ENCODE peak calls at places on chromosome 14, in seven cellular contexts. H, J, S, D, M, C and G are unnamed samples.

GRCh38 chr14:76473381-76474263 is 97.7 kb downstream of the ESRRB start:
- DNase-seq in H (no peak), J (no peak), S (no peak), D (no peak), M (peak), C (peak), G (no peak)

GRCh38 chr14:74771409-74771808 is 8.3 kb downstream of the YLPM1 start:
- DNase-seq in H (no peak), J (no peak), S (no peak), D (no peak), M (no peak), C (no peak), G (no peak)

GRCh38 chr14:53470351-53471043 is 317.4 kb upstream of the DDHD1 start:
- DNase-seq in H (no peak), J (no peak), S (no peak), D (no peak), M (no peak), C (no peak), G (no peak)

GRCh38 chr14:91060472-91061308 is at the start of gene RPS6KA5:
- DNase-seq in H (peak), J (peak), S (peak), D (peak), M (peak), C (peak), G (peak)

GRCh38 chr14:104266643-104267575 is 128.5 kb downstream of the KIF26A start:
- DNase-seq in H (no peak), J (no peak), S (peak), D (no peak), M (no peak), C (no peak), G (no peak)

GRCh38 chr14:103281496-103282231 is 52.4 kb upstream of the EIF5 start:
- DNase-seq in H (no peak), J (no peak), S (no peak), D (no peak), M (no peak), C (no peak), G (peak)

GRCh38 chr14:95220663-95221231 is 63.4 kb upstream of the DICER1 start:
- DNase-seq in H (no peak), J (no peak), S (peak), D (peak), M (no peak), C (no peak), G (no peak)

GRCh38 chr14:52314521-52315354 is 626 bp downstream of the PTGER2 start:
- DNase-seq in H (no peak), J (peak), S (peak), D (no peak), M (peak), C (no peak), G (peak)

GRCh38 chr14:61470954-61471279 is 149.5 kb downstream of the PRKCH start:
- DNase-seq in H (no peak), J (no peak), S (no peak), D (no peak), M (no peak), C (no peak), G (peak)

GRCh38 chr14:59688224-59689170 is 111.9 kb upstream of the CCDC175 start:
- DNase-seq in H (peak), J (no peak), S (no peak), D (peak), M (no peak), C (peak), G (no peak)

GRCh38 chr14:45177081-45177480 is 41.4 kb downstream of the FANCM start:
- DNase-seq in H (peak), J (no peak), S (no peak), D (peak), M (no peak), C (no peak), G (no peak)

GRCh38 chr14:54329082-54329695 is 67.6 kb upstream of the CDKN3 start:
- DNase-seq in H (peak), J (no peak), S (no peak), D (peak), M (no peak), C (peak), G (peak)

GRCh38 chr14:54338696-54339317 is 58.0 kb upstream of the CDKN3 start:
- DNase-seq in H (peak), J (no peak), S (no peak), D (no peak), M (no peak), C (peak), G (no peak)

GRCh38 chr14:101909371-101910096 is 54.8 kb upstream of the DYNC1H1 start:
- DNase-seq in H (no peak), J (no peak), S (no peak), D (no peak), M (no peak), C (no peak), G (no peak)

GRCh38 chr14:38207830-38208815 is at the start of gene SSTR1:
- DNase-seq in H (no peak), J (no peak), S (peak), D (no peak), M (no peak), C (no peak), G (peak)

GRCh38 chr14:58645641-58646040 is 7.9 kb downstream of the DACT1 start:
- DNase-seq in H (no peak), J (no peak), S (peak), D (no peak), M (no peak), C (no peak), G (no peak)

GRCh38 chr14:29616922-29617321 is 310.7 kb downstream of the PRKD1 start:
- DNase-seq in H (no peak), J (no peak), S (no peak), D (no peak), M (no peak), C (no peak), G (no peak)